ENCODE peak calls at places on chromosomes 16 and 17, in five cellular contexts. O is K562, R is HepG2, N is A549, K is H1. I is an unnamed sample.

GRCh38 chr16:68414581-68414980 is 33.7 kb downstream of the SMPD3 start:
- DNase-seq in O (no peak), K (no peak), N (no peak), R (no peak), I (no peak)

GRCh38 chr16:88539261-88539651 is 30.9 kb upstream of the ZC3H18 start:
- DNase-seq in N (no peak), O (no peak), K (no peak), R (no peak), I (no peak)

GRCh38 chr17:50587571-50587970 is 27.1 kb downstream of the CACNA1G start:
- DNase-seq in O (no peak), R (no peak), N (no peak), K (no peak), I (no peak)

GRCh38 chr17:29100296-29100695 is 57.4 kb downstream of the PIPOX start:
- DNase-seq in N (no peak), K (no peak), O (no peak), R (no peak), I (no peak)

GRCh38 chr16:72380283-72380682 is 208.3 kb upstream of the PMFBP1 start:
- DNase-seq in R (no peak), K (no peak), N (no peak), O (no peak), I (no peak)

GRCh38 chr17:53390575-53390974 is 432.2 kb upstream of the KIF2B start:
- DNase-seq in R (no peak), O (no peak), K (no peak), N (no peak), I (no peak)

GRCh38 chr16:20326336-20326735 is 977 bp downstream of the GP2 start:
- DNase-seq in R (no peak), O (no peak), N (no peak), K (no peak), I (no peak)

GRCh38 chr16:22304411-22304810 is 7.2 kb downstream of the POLR3E start:
- DNase-seq in R (no peak), N (no peak), O (no peak), K (no peak), I (no peak)

GRCh38 chr16:54926166-54926838 is 4.4 kb upstream of the IRX5 start:
- DNase-seq in N (no peak), K (no peak), O (no peak), R (no peak), I (peak)

GRCh38 chr16:7246578-7246977 is 86.1 kb upstream of the RBFOX1 start:
- DNase-seq in O (peak), K (no peak), N (no peak), R (no peak), I (no peak)

GRCh38 chr17:12619444-12620199 is 46.1 kb upstream of the MYOCD start:
- DNase-seq in N (peak), O (no peak), K (no peak), R (no peak), I (peak)

GRCh38 chr16:79593074-79593531 is 7.4 kb downstream of the MAF start:
- DNase-seq in K (no peak), R (no peak), N (no peak), O (no peak), I (no peak)

DNA sequence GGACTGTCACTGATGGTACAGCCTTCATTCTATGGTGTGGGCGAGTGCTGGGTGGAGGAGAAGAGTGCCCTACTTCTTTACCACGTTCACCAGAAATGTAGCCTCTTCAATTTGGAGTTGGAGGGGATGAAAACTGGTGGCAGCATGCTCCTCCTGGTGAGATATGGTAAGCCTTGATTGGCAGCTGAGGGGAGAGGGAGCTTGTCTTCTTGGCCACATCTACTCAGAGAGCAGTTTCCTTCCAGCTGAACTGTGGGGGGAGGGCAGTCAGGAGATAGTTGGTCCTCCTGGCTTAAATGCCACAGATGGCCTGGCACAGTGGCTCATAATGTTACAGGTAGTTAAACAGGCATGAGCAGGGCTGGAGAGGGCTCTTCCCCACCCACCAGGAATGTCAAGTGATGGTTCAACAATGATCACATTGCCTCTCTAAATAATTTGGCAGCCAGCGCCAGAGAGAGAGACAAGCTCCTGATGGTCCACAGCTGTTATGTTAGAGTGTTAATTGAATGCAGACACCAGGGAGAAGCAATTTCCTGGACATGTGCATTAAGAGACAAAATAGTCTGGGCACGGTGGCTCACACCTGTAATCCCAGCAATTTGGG is 9.0 kb upstream of the MAPK3 start:
- DNase-seq in N (no peak), O (no peak), K (no peak), R (no peak), I (no peak)
- TF ChIP-seq MAFK in N (no peak), O (no peak), K (no peak), R (no peak), I (no peak)

DNA sequence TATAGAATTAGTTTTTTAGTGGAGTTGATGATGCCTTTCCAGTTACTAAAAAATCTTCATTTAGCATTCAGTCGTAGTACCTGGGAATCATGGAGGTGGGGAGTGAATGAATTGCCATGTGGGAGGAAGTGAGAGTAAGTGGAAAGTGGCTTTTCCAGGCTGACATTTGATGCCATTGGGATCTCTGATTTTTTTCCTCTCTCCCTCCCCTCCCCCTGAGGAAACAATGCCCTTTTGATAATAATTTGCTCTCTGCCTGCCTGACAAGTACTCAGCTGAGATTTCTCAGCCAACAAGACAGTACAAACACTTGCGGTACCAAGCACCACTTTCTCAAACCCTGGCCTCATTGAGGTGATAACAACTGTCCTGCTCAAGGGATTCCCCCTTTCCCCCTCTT is 2.2 kb downstream of the UBE2Z start:
- DNase-seq in K (no peak), O (no peak), N (no peak), R (peak), I (no peak)
- TF ChIP-seq MAFK in K (no peak), O (no peak), N (no peak), R (no peak), I (no peak)

GRCh38 chr16:4093495-4094137 is 22.6 kb downstream of the ADCY9 start:
- DNase-seq in N (no peak), R (no peak), O (no peak), K (no peak), I (peak)

GRCh38 chr16:4092547-4093265 is 23.5 kb downstream of the ADCY9 start:
- DNase-seq in R (no peak), O (no peak), K (no peak), N (no peak), I (no peak)

GRCh38 chr16:4090476-4090875 is 25.8 kb downstream of the ADCY9 start:
- DNase-seq in N (no peak), K (no peak), R (no peak), O (no peak), I (no peak)

GRCh38 chr16:4089811-4090293 is 26.4 kb downstream of the ADCY9 start:
- DNase-seq in O (no peak), R (no peak), N (no peak), K (no peak), I (no peak)

DNA sequence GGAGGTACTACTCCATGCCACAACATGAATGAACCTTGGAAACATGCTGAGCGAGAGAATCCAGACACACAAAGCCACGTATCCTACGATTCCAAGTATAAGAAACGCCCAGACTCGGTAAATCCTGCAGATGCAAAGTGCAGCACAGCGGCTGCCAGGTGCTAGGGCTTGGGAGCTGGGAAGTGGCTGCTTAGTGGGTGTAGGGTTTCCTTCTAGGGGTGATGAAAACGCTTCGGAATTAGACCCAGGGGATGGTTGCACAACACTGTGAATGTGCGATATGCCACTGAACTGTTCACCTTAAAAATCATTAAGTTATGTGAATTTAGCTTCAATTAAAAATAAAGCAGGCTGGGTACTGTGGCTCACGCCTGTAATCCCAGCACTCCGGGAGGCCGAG is 24.6 kb downstream of the ADCY9 start:
- DNase-seq in R (no peak), N (no peak), O (no peak), K (no peak), I (no peak)
- TF ChIP-seq MAFK in R (no peak), N (no peak), O (no peak), K (no peak), I (no peak)

DNA sequence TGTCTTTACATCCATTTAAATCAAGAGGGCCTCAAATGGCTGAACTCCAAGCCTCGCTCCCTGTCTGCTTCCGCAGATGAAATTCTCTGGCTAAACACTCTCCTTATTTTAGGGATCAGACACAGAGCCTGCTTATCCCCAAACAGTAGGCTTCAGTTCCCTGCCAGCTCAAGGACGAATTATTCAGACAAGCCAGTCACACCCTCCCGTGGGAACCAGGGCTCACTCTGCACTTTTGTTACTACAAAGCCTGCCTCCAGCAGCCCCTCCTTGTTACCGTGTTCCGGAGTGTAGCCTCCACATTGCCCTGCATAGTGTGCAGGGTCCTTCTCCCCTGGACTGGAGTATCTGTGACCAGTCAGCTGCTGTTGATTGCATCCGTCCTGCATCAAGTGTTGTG is 46.6 kb upstream of the LCMT1 start:
- DNase-seq in K (no peak), N (no peak), R (peak), O (no peak), I (peak)
- TF ChIP-seq MAFK in K (no peak), N (no peak), R (no peak), O (no peak), I (no peak)

DNA sequence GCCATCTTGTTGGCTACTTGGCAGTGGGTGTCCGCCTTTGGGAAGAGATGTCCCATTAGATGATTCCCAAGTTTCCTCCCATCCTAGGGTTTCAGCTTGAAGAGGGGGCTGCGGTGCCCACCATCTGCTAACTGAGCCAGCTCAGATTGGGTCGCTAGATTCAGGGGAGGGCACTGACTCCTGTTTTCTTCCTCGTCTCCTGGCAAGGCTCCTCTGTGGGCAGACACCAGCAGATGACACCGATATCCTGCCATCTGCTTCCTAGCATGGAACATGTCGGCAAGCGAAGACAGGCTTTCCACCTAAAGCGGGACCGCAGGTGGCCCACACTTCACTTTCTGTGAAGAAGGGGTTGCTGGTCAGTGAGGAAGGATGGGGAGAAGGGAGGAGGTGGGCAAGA is 27.3 kb downstream of the C17orf75 start:
- DNase-seq in N (no peak), K (no peak), O (no peak), R (no peak), I (no peak)
- TF ChIP-seq MAFK in N (no peak), K (no peak), O (no peak), R (no peak), I (no peak)

GRCh38 chr16:66603537-66604375 is 748 bp upstream of the CMTM3 start:
- DNase-seq in O (peak), N (peak), R (peak), K (no peak), I (peak)
- TF ChIP-seq MAFK in O (no peak), N (no peak), R (no peak), K (no peak), I (no peak)

I was measured in IMR-90.